ENCODE peak calls at places on chromosomes 3 and 15, in seven cellular contexts. C, X, E, R, K, N and L are unnamed samples. For H3K36me3, the result is how much of the 10 kb centered on the place peaks cover.

GRCh38 chr15:99131441-99132023 is 26.7 kb downstream of the SYNM start:
- DNase-seq in C (no peak), X (peak), E (no peak), R (no peak), K (no peak), N (no peak), L (no peak)

GRCh38 chr3:144162042-144162441 is 190.4 kb downstream of the DIPK2A start:
- DNase-seq in C (no peak), X (peak), E (no peak), R (no peak), K (no peak), N (no peak), L (no peak)

GRCh38 chr15:44010114-44010513 is 183.3 kb downstream of the WDR76 start:
- DNase-seq in C (no peak), X (no peak), E (no peak), R (no peak), K (no peak), N (no peak), L (no peak)

GRCh38 chr3:171967932-171968678 is 71.3 kb upstream of the FNDC3B start:
- DNase-seq in C (no peak), X (no peak), E (no peak), R (no peak), K (no peak), N (no peak), L (no peak)

GRCh38 chr15:79989682-79990081 is 18.7 kb upstream of the BCL2A1 start:
- DNase-seq in C (peak), X (peak), E (no peak), R (no peak), K (no peak), N (no peak), L (no peak)

GRCh38 chr15:46815765-46816164 is 901.5 kb upstream of the SEMA6D start:
- DNase-seq in C (peak), X (peak), E (no peak), R (peak), K (no peak), N (no peak), L (no peak)

GRCh38 chr15:77746254-77747174 is 113.8 kb upstream of the LINGO1 start:
- DNase-seq in C (no peak), X (no peak), E (no peak), R (no peak), K (no peak), N (no peak), L (peak)

GRCh38 chr15:90883971-90884718 is at the start of gene FES:
- DNase-seq in C (peak), X (peak), E (peak), R (peak), K (peak), N (peak), L (peak)

GRCh38 chr3:135771760-135772159 is 193.8 kb upstream of the PPP2R3A start:
- DNase-seq in C (peak), X (no peak), E (no peak), R (no peak), K (no peak), N (no peak), L (no peak)

GRCh38 chr15:67085818-67086649 is 20.6 kb downstream of the SMAD3 start:
- DNase-seq in C (no peak), X (no peak), E (no peak), R (no peak), K (no peak), N (no peak), L (no peak)

GRCh38 chr3:158771018-158771350 is 30.9 kb upstream of the MFSD1 start:
- DNase-seq in C (no peak), X (no peak), E (no peak), R (no peak), K (no peak), N (no peak), L (no peak)

DNA sequence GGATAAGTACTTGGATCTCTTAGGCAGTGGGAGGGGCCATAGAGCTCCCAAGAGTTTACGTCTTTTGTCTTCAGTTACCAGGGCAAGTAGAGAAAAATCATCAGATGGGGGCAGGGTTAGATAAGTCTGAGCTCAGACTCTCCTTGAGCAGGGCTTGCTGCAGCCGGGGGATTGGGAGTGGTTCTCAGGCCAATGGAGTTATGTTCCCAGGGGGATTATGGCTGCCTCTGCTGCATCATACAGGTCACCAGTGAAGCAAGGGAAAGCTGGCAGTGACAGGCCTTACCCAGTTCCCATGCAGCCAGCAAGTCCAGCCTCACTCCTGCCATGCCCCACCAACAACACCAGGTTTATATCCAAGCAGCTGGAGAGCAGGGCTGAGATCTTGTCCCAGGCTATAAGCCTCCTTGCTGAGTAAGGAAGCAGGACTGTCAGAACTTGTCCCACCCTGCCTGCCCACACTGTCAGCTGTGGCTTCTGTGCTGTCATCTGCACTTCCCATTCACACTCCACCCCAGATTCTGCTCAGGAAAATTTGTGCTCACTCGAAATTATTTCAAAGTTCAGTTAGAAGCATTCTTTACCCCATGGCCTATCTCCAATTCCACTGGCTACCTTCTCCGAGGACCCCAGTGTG is 215.3 kb downstream of the FAM43A start:
- DNase-seq in C (no peak), X (no peak), E (no peak), R (no peak), K (no peak), N (no peak), L (no peak)
- H3K36me3 ChIP-seq in C (under half), X (under half), E (under half), R (under half), K (under half), N (under half), L (under half)

DNA sequence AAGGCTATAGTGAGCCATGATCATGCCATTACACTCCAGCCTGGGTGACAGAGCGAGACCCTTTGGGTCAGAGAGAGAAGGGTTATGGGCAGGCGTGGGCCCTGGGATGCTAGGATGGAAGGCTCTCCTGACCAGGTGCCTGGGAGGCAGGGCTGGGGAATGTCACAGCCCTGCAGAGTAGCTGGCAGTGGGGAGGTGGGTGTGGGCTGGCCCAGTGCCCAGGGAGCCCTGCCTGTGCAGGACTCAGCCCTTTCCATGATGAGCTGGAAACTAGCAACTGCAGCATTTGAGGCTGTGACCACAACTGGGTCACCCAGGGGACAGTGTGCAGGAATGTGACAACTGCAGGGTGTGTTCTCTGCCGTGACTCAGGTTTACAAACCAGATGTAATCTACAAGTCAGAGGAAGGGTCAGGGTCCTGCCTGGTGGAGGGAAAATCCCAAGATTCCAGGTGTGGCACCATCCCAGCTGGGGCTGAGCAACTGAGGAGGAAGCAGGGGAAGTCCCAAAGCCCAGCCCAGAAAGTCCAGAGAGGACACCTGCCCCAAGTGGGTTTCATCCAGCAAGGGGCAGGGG is 45.4 kb downstream of the SLC28A1 start:
- DNase-seq in C (peak), X (peak), E (no peak), R (peak), K (peak), N (no peak), L (peak)
- H3K36me3 ChIP-seq in C (under half), X (under half), E (under half), R (under half), K (under half), N (under half), L (under half)

DNA sequence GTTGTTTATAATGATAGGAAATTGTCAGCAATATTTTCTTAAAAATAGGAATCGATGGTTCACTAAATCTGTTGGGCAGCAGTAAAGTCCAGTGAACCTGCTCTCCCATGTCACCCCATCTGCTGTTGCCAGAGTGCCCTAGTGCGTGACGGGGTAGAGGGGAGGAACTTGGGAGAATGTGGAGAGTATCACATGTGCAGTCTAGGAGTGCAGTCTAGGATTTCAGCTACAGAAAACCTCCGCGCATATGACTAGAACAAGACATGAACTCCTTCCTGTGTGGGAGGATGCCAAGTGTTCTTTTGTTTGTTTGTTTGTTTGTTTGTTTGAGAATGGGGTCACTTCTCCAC is 74.6 kb upstream of the ACAD9 start:
- DNase-seq in C (peak), X (no peak), E (no peak), R (no peak), K (no peak), N (no peak), L (no peak)
- H3K36me3 ChIP-seq in C (under half), X (under half), E (under half), R (under half), K (under half), N (under half), L (half or more)

DNA sequence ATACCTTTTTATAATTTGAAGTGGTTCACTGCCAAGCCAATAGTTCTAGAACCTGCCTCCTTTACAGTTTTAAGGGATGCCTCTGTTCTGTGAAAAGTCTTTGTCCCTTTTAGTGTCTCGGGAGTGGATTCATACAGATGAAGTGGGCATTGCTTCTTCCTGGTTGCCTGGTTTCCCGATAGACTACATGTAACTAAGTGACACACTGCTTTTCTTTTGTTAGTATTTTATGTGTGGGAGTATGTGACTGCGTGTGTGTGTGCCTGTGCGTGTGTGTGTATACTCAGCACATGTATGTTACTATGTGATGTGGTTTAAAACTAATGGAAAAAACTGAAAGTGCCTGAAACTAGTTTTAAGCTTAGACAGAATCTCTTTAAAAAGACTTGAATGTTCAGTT is 21.0 kb downstream of the PSMD6 start:
- DNase-seq in C (no peak), X (no peak), E (no peak), R (no peak), K (no peak), N (no peak), L (no peak)
- H3K36me3 ChIP-seq in C (under half), X (under half), E (under half), R (half or more), K (under half), N (under half), L (under half)